ENCODE peak calls at places on chromosomes 13 and 19, in six cellular contexts. Q, M, D, C, J and B are unnamed samples.

GRCh38 chr19:11560404-11560988 is 1.5 kb upstream of the ELOF1 start:
- DNase-seq in Q (peak), M (peak), D (no peak), C (no peak), J (no peak), B (peak)

GRCh38 chr13:65829241-65830008 is 1400.7 kb downstream of the PCDH9 start:
- DNase-seq in Q (no peak), M (no peak), D (no peak), C (no peak), J (no peak), B (no peak)

GRCh38 chr19:13717194-13717643 is 47.1 kb upstream of the MRI1 start:
- DNase-seq in Q (peak), M (peak), D (no peak), C (no peak), J (no peak), B (no peak)

GRCh38 chr13:42497798-42498197 is 76.2 kb upstream of the TNFSF11 start:
- DNase-seq in Q (peak), M (peak), D (no peak), C (peak), J (no peak), B (peak)

GRCh38 chr13:39684531-39685137 is 29.2 kb downstream of the COG6 start:
- DNase-seq in Q (peak), M (peak), D (no peak), C (peak), J (no peak), B (peak)

GRCh38 chr13:85367887-85368286 is 431.3 kb downstream of the SLITRK6 start:
- DNase-seq in Q (peak), M (peak), D (no peak), C (no peak), J (no peak), B (peak)

GRCh38 chr19:17323973-17324327 is 10.7 kb downstream of the ANO8 start:
- DNase-seq in Q (no peak), M (no peak), D (peak), C (no peak), J (no peak), B (no peak)

GRCh38 chr19:49997709-49998108 is 27.5 kb downstream of the VRK3 start:
- DNase-seq in Q (peak), M (peak), D (no peak), C (no peak), J (no peak), B (peak)

GRCh38 chr19:13092608-13093260 is 9.9 kb downstream of the LYL1 start:
- DNase-seq in Q (no peak), M (peak), D (no peak), C (no peak), J (no peak), B (no peak)

GRCh38 chr13:26300140-26300539 is 46.2 kb downstream of the CDK8 start:
- DNase-seq in Q (peak), M (peak), D (no peak), C (no peak), J (no peak), B (peak)

GRCh38 chr13:41942462-41943094 is 18.3 kb downstream of the VWA8 start:
- DNase-seq in Q (peak), M (peak), D (no peak), C (no peak), J (no peak), B (peak)

GRCh38 chr13:109707044-109707794 is 79.2 kb downstream of the IRS2 start:
- DNase-seq in Q (no peak), M (no peak), D (no peak), C (no peak), J (no peak), B (no peak)

GRCh38 chr13:23674795-23675640 is 104.8 kb downstream of the TNFRSF19 start:
- DNase-seq in Q (peak), M (peak), D (no peak), C (no peak), J (no peak), B (no peak)

GRCh38 chr19:46606019-46606418 is 4.9 kb downstream of the CALM3 start:
- DNase-seq in Q (no peak), M (no peak), D (no peak), C (no peak), J (peak), B (no peak)

GRCh38 chr13:47594833-47595232 is 406.2 kb downstream of the SUCLA2 start:
- DNase-seq in Q (no peak), M (peak), D (no peak), C (no peak), J (no peak), B (peak)

GRCh38 chr19:13727798-13728197 is 36.5 kb upstream of the MRI1 start:
- DNase-seq in Q (peak), M (peak), D (no peak), C (no peak), J (no peak), B (peak)

GRCh38 chr13:66218583-66218982 is 1011.6 kb downstream of the PCDH9 start:
- DNase-seq in Q (no peak), M (no peak), D (no peak), C (no peak), J (no peak), B (no peak)

GRCh38 chr19:53161123-53161522 is 2.3 kb upstream of the ZNF347 start:
- DNase-seq in Q (no peak), M (no peak), D (no peak), C (no peak), J (no peak), B (no peak)

GRCh38 chr13:71079638-71080037 is 787.4 kb downstream of the DACH1 start:
- DNase-seq in Q (no peak), M (no peak), D (no peak), C (no peak), J (no peak), B (no peak)

GRCh38 chr13:49545661-49546060 is 39.7 kb downstream of the RCBTB1 start:
- DNase-seq in Q (no peak), M (no peak), D (no peak), C (no peak), J (no peak), B (no peak)

GRCh38 chr13:66114127-66114526 is 1116.0 kb downstream of the PCDH9 start:
- DNase-seq in Q (peak), M (peak), D (no peak), C (no peak), J (no peak), B (no peak)

GRCh38 chr19:46821512-46822359 is 28.9 kb downstream of the AP2S1 start:
- DNase-seq in Q (no peak), M (no peak), D (peak), C (peak), J (no peak), B (no peak)

GRCh38 chr13:46295531-46296464 is 84.1 kb downstream of the LRRC63 start:
- DNase-seq in Q (peak), M (peak), D (no peak), C (peak), J (no peak), B (no peak)

GRCh38 chr13:61142506-61142905 is 273.1 kb downstream of the PCDH20 start:
- DNase-seq in Q (no peak), M (no peak), D (no peak), C (no peak), J (no peak), B (no peak)

GRCh38 chr13:90801621-90802020 is 545.9 kb upstream of the MIR17HG start:
- DNase-seq in Q (no peak), M (no peak), D (no peak), C (no peak), J (no peak), B (no peak)

GRCh38 chr13:40800559-40800958 is 11.1 kb downstream of the SLC25A15 start:
- DNase-seq in Q (no peak), M (no peak), D (no peak), C (no peak), J (no peak), B (no peak)

GRCh38 chr19:42407085-42407815 is 17.2 kb upstream of the CNFN start:
- DNase-seq in Q (no peak), M (no peak), D (no peak), C (no peak), J (peak), B (no peak)

GRCh38 chr19:3595521-3596061 is 10.3 kb downstream of the GIPC3 start:
- DNase-seq in Q (no peak), M (no peak), D (no peak), C (no peak), J (no peak), B (no peak)

GRCh38 chr13:39401756-39402155 is 201.2 kb downstream of the LHFPL6 start:
- DNase-seq in Q (no peak), M (no peak), D (no peak), C (no peak), J (no peak), B (peak)

GRCh38 chr19:57720878-57721277 is 6.5 kb downstream of the ZNF671 start:
- DNase-seq in Q (no peak), M (no peak), D (no peak), C (no peak), J (no peak), B (no peak)

GRCh38 chr19:30695171-30695875 is 323.1 kb downstream of the ZNF536 start:
- DNase-seq in Q (no peak), M (no peak), D (no peak), C (no peak), J (no peak), B (no peak)
- TF ChIP-seq CTCF in Q (peak), M (no peak), D (no peak), C (peak), J (no peak), B (no peak)

GRCh38 chr19:48254529-48254970 is 1.2 kb downstream of the CARD8 start:
- DNase-seq in Q (no peak), M (no peak), D (no peak), C (no peak), J (no peak), B (no peak)

GRCh38 chr19:48258350-48258749 is 2.6 kb upstream of the CARD8 start:
- DNase-seq in Q (peak), M (no peak), D (no peak), C (no peak), J (no peak), B (no peak)

GRCh38 chr19:48253999-48254398 is 1.7 kb downstream of the CARD8 start:
- DNase-seq in Q (no peak), M (no peak), D (no peak), C (no peak), J (no peak), B (no peak)

GRCh38 chr19:48252625-48253024 is 3.1 kb downstream of the CARD8 start:
- DNase-seq in Q (no peak), M (no peak), D (no peak), C (no peak), J (no peak), B (no peak)

GRCh38 chr19:48255376-48256303 is at the start of gene CARD8:
- DNase-seq in Q (peak), M (peak), D (peak), C (peak), J (peak), B (peak)
- TF ChIP-seq CTCF in Q (peak), M (peak), D (no peak), C (no peak), J (no peak), B (no peak)

DNA sequence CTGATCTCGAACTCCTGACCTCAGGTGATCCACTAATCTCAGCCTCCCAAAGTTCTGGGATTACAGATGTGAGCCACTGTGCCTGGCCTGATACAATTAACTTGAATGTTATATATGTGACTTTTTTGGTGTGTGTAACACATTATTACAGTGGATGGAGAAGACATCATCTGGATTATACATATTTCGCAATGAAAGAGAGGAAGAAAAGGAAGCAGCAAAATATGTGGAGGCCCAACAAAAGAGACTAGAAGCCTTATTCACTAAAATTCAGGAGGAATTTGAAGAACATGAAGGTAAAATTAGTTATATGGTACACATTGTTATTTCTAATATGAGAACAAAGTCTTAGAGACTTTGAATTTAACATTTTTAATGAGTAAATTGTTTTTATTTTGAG is 55.5 kb downstream of the BRCA2 start:
- DNase-seq in Q (no peak), M (no peak), D (no peak), C (no peak), J (no peak), B (no peak)
- TF ChIP-seq CTCF in Q (no peak), M (no peak), D (no peak), C (no peak), J (no peak), B (no peak)

GRCh38 chr19:33953023-33953422 is 156.4 kb downstream of the KCTD15 start:
- DNase-seq in Q (no peak), M (no peak), D (no peak), C (no peak), J (no peak), B (no peak)
- TF ChIP-seq CTCF in Q (no peak), M (no peak), D (no peak), C (no peak), J (no peak), B (no peak)

DNA sequence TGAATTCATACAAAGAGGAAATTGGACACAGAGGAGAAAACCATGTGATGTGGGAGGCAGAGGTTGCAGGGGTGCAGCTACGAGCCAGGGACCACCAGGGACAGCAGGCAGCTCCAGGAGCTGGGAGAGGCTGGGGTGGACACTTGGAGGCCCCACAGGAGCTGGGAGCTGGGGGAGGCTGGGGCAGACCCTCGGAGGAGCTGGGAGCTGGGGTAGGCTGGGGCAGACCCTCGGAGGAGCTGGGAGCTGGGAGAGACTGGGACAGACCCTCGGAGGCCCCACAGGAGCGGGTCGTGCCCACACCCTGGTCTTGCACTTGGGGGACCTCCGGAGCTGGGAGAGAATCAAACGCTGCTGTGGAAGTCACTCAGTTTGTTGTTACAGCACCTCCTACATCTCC is 141.7 kb downstream of the SOX1 start:
- DNase-seq in Q (no peak), M (no peak), D (no peak), C (no peak), J (no peak), B (no peak)
- TF ChIP-seq CTCF in Q (no peak), M (no peak), D (no peak), C (no peak), J (no peak), B (no peak)

GRCh38 chr13:27907139-27907787 is 12.5 kb upstream of the PDX1 start:
- DNase-seq in Q (no peak), M (no peak), D (no peak), C (no peak), J (no peak), B (no peak)

GRCh38 chr13:27905650-27906049 is 14.2 kb upstream of the PDX1 start:
- DNase-seq in Q (no peak), M (no peak), D (no peak), C (no peak), J (no peak), B (no peak)

GRCh38 chr13:27913116-27913515 is 6.7 kb upstream of the PDX1 start:
- DNase-seq in Q (no peak), M (no peak), D (no peak), C (no peak), J (no peak), B (no peak)

GRCh38 chr13:27911499-27911898 is 8.3 kb upstream of the PDX1 start:
- DNase-seq in Q (no peak), M (no peak), D (no peak), C (no peak), J (no peak), B (no peak)

DNA sequence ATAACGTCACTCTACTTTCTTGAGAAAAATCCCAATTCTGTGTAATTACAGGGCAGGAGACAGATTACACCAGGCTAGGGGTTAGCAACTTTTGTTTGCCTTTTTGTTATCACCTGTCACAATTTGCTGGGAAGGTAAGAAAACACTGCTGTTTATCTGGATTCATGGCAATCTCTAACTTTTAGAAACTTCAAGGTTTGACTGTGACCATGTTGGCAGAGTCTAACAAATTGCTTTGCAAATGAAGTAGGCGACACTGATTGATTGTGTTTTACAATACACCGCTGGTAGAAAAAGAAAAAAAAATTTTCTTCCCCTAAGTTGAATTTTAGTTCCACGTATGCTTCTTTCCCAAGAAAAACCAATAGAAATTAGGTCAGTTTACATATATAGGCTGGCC is 10.4 kb upstream of the PDX1 start:
- DNase-seq in Q (no peak), M (no peak), D (no peak), C (no peak), J (no peak), B (no peak)
- TF ChIP-seq CTCF in Q (no peak), M (no peak), D (no peak), C (no peak), J (no peak), B (no peak)

DNA sequence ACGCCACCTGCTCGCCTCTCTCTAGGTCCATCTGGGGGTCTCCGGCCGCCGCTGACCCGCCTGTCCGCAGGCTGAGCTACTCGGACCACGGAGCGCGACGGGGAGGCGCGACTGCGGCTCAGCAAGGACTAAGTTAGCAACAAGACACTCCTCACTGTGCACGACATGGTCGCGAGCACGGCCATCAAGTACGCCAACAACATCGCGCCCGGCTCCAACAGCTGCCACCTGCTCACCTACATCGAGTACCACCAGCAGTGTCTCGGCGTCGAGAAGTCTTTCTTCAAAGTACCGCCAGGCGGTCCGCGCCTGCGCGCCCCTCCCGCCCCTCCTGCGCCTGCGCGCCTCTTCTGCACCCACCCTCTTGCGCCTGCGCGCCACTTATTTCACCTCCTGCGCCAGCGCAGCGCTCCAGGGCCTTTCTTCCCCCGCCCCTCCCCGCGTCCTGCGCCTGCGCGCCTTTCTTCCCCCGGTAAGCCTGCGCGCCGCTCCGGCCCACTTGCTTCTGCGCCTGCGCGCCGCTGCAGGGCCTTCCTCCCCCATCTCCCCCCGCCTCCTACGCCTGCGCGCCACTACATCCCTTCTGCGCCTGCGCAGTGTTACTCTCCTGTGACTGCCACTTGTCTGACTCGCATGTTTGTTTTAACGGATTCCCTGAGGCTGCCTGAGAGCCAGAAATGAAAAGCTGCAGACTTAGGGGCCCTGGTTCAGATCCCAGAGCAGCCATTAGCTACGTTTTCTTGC is 63.9 kb downstream of the ACSBG2 start:
- DNase-seq in Q (peak), M (peak), D (peak), C (peak), J (peak), B (peak)
- TF ChIP-seq CTCF in Q (peak), M (peak), D (no peak), C (peak), J (peak), B (peak)